ENCODE peak calls at places on chromosomes 3 and 15, in eight cellular contexts. B is PC-3, A is BJ, C is thoracic aorta, E is SK-N-SH, M is brain microvascular endothelial cell, F is left ventricle myocardium inferior, R is thyroid gland. H is an unnamed sample.

GRCh38 chr15:45612790-45613415 is 21.9 kb upstream of the SQOR start:
- DNase-seq in B (peak), A (no peak), C (no peak), E (no peak), M (peak), F (no peak), R (no peak), H (peak)

GRCh38 chr3:126546013-126546412 is 12.7 kb downstream of the C3orf22 start:
- DNase-seq in B (no peak), A (no peak), C (no peak), E (peak), M (no peak), F (no peak), R (no peak), H (no peak)

GRCh38 chr15:85318048-85318731 is 62.2 kb upstream of the AKAP13 start:
- DNase-seq in B (peak), A (peak), C (no peak), E (no peak), M (peak), F (no peak), R (no peak), H (peak)

GRCh38 chr15:38128389-38128788 is 124.2 kb upstream of the SPRED1 start:
- DNase-seq in B (peak), A (no peak), C (no peak), E (no peak), M (no peak), F (no peak), R (no peak), H (peak)

GRCh38 chr3:23094890-23095462 is 108.2 kb upstream of the UBE2E2 start:
- DNase-seq in B (peak), A (no peak), C (no peak), E (no peak), M (peak), F (no peak), R (no peak), H (peak)

GRCh38 chr15:51775967-51776816 is 24.8 kb downstream of the TMOD2 start:
- DNase-seq in B (peak), A (no peak), C (no peak), E (peak), M (peak), F (no peak), R (peak), H (peak)

GRCh38 chr3:40598962-40599361 is 74.2 kb downstream of the ZNF621 start:
- DNase-seq in B (no peak), A (no peak), C (no peak), E (no peak), M (no peak), F (no peak), R (no peak), H (no peak)

GRCh38 chr3:141255864-141256263 is 24.2 kb downstream of the PXYLP1 start:
- DNase-seq in B (no peak), A (no peak), C (no peak), E (no peak), M (no peak), F (no peak), R (no peak), H (peak)

GRCh38 chr3:168514252-168514651 is 418.5 kb upstream of the GOLIM4 start:
- DNase-seq in B (no peak), A (no peak), C (no peak), E (no peak), M (no peak), F (no peak), R (no peak), H (no peak)

GRCh38 chr3:88725440-88725839 is 382.0 kb upstream of the EPHA3 start:
- DNase-seq in B (no peak), A (no peak), C (no peak), E (no peak), M (no peak), F (no peak), R (no peak), H (no peak)
- H3K4me3 ChIP-seq in B (no peak), A (no peak), C (no peak), E (no peak), M (no peak), F (no peak), R (no peak), H (no peak)

GRCh38 chr3:98573231-98573728 is 20.1 kb downstream of the CPOX start:
- DNase-seq in B (peak), A (no peak), C (no peak), E (peak), M (no peak), F (no peak), R (no peak), H (peak)
- TF ChIP-seq CTCF in B (peak), A (peak), C (no peak), E (peak), M (peak), F (peak), R (no peak), H (peak)

GRCh38 chr3:138726966-138727365 is 107.8 kb downstream of the PIK3CB start:
- DNase-seq in B (no peak), A (no peak), C (no peak), E (no peak), M (peak), F (no peak), R (no peak), H (peak)
- H3K4me3 ChIP-seq in B (no peak), A (no peak), C (no peak), E (no peak), M (no peak), F (no peak), R (no peak), H (no peak)

DNA sequence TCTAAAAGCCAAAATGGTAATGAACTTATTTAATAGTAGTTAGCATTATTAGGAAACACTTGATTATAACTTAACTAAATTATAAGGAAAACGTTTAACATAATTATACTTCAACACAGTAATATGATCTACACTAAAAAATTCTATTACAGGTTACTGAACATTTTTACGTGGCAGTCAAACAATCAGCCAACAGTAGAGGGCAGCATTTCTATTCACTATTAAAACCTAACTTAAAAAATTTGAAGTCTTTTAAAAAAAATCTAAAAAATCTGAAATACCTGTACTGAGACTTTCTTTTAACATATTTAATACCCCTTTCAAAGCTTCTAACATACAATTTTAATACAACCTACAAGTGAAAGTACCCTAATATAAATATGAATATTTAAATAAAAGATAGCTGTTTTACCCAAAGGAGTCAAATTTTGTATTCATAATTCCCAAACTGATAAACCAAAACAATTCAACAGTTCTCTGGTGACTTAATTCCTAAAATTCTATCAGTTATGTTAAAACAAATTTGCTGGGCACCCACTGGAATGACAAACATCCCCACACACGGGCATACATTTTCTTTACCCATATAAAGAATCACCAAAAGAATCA is 41.5 kb downstream of the DLG1 start:
- DNase-seq in B (peak), A (peak), C (no peak), E (peak), M (peak), F (no peak), R (peak), H (peak)
- TF ChIP-seq CTCF in B (peak), A (peak), C (peak), E (peak), M (peak), F (peak), R (peak), H (peak)

H was measured in cardiac fibroblast.